ENCODE peak calls at places on chromosomes 12 and 14, in nine cellular contexts. S is neural crest cell; G is nephron progenitor cell; T is left cardiac atrium; N is GM04504; U is NCI-H2171; O is OCI-LY7; F is fibroblast of the aortic adventitia; R is stimulated activated effector memory CD8-positive, alpha-beta T cell treated with anti-CD3 and anti-CD28 coated beads, Interleukin-12 subunit alpha, Interleukin-12 subunit beta, amount 100 ng/mL, for 72 hours. A is an unnamed sample.
A peak's percentile ranks its signal among the peaks of the same experiment; 100 is the strongest.

GRCh38 chr12:90090929-90091651 is 382.5 kb upstream of the ATP2B1 start:
- DNase-seq in S (no peak), G (no peak), T (peak; percentile 56), N (peak; percentile 93), U (no peak), O (no peak), F (peak; percentile 97), R (no peak), A (no peak)

GRCh38 chr14:65470404-65470880 is 57.9 kb downstream of the FUT8 start:
- DNase-seq in S (no peak), G (peak; percentile 25), T (no peak), N (no peak), U (no peak), O (no peak), F (no peak), R (no peak), A (no peak)

GRCh38 chr12:56914724-56915123 is 19.5 kb downstream of the SDR9C7 start:
- DNase-seq in S (no peak), G (no peak), T (no peak), N (no peak), U (no peak), O (no peak), F (no peak), R (no peak), A (no peak)

GRCh38 chr12:89379100-89379838 is 27.0 kb upstream of the DUSP6 start:
- DNase-seq in S (no peak), G (no peak), T (no peak), N (no peak), U (no peak), O (no peak), F (no peak), R (no peak), A (no peak)

GRCh38 chr12:39807043-39807442 is 187.4 kb upstream of the ABCD2 start:
- DNase-seq in S (no peak), G (no peak), T (no peak), N (no peak), U (no peak), O (peak; percentile 13), F (no peak), R (no peak), A (peak; percentile 20)

GRCh38 chr12:104372048-104372720 is 68.6 kb downstream of the EID3 start:
- DNase-seq in S (no peak), G (no peak), T (no peak), N (no peak), U (no peak), O (no peak), F (no peak), R (peak; percentile 14), A (no peak)

GRCh38 chr12:65948320-65949008 is 124.2 kb downstream of the HMGA2 start:
- DNase-seq in S (no peak), G (no peak), T (peak; percentile 78), N (peak; percentile 83), U (no peak), O (no peak), F (peak; percentile 99), R (no peak), A (no peak)

GRCh38 chr12:56257491-56258067 is 605 bp downstream of the ANKRD52 start:
- DNase-seq in S (peak; percentile 38), G (peak; percentile 62), T (no peak), N (no peak), U (peak; percentile 22), O (no peak), F (peak; percentile 21), R (no peak), A (no peak)

GRCh38 chr12:65970821-65971220 is 146.5 kb downstream of the HMGA2 start:
- DNase-seq in S (no peak), G (no peak), T (no peak), N (no peak), U (no peak), O (no peak), F (no peak), R (no peak), A (no peak)

GRCh38 chr12:65696227-65696626 is 128.1 kb upstream of the HMGA2 start:
- DNase-seq in S (no peak), G (no peak), T (no peak), N (no peak), U (no peak), O (no peak), F (peak; percentile 39), R (no peak), A (no peak)

GRCh38 chr14:49769171-49769570 is 1.2 kb downstream of the KLHDC2 start:
- DNase-seq in S (no peak), G (no peak), T (no peak), N (no peak), U (no peak), O (peak; percentile 21), F (peak; percentile 63), R (no peak), A (no peak)

GRCh38 chr12:24960222-24960855 is 11.4 kb upstream of the BCAT1 start:
- DNase-seq in S (peak; percentile 22), G (peak; percentile 42), T (no peak), N (no peak), U (no peak), O (peak; percentile 72), F (peak; percentile 69), R (peak; percentile 20), A (peak; percentile 60)

GRCh38 chr12:115004469-115005146 is 320.6 kb upstream of the TBX3 start:
- DNase-seq in S (no peak), G (no peak), T (no peak), N (no peak), U (no peak), O (no peak), F (no peak), R (no peak), A (no peak)

GRCh38 chr14:104436047-104436531 is 143.5 kb upstream of the C14orf180 start:
- DNase-seq in S (no peak), G (no peak), T (peak; percentile 85), N (no peak), U (no peak), O (no peak), F (no peak), R (no peak), A (no peak)

GRCh38 chr12:16062611-16063010 is 151.5 kb downstream of the DERA start:
- DNase-seq in S (no peak), G (no peak), T (no peak), N (peak; percentile 9), U (no peak), O (no peak), F (peak; percentile 43), R (no peak), A (no peak)

GRCh38 chr12:65741662-65742480 is 82.4 kb upstream of the HMGA2 start:
- DNase-seq in S (peak; percentile 62), G (peak; percentile 91), T (peak; percentile 38), N (no peak), U (no peak), O (no peak), F (peak; percentile 57), R (no peak), A (no peak)

GRCh38 chr12:62292761-62293446 is 32.7 kb downstream of the USP15 start:
- DNase-seq in S (no peak), G (no peak), T (no peak), N (no peak), U (no peak), O (no peak), F (no peak), R (no peak), A (no peak)

GRCh38 chr12:84413656-84414055 is 498.9 kb downstream of the SLC6A15 start:
- DNase-seq in S (no peak), G (no peak), T (no peak), N (no peak), U (no peak), O (no peak), F (no peak), R (no peak), A (no peak)

GRCh38 chr12:6281081-6281809 is 29.2 kb upstream of the PLEKHG6 start:
- DNase-seq in S (no peak), G (no peak), T (no peak), N (no peak), U (no peak), O (no peak), F (no peak), R (no peak), A (no peak)

GRCh38 chr12:99455350-99456037 is 192.1 kb upstream of the GARIN6 start:
- DNase-seq in S (no peak), G (no peak), T (no peak), N (peak; percentile 81), U (no peak), O (no peak), F (peak; percentile 0), R (no peak), A (no peak)

GRCh38 chr14:52937869-52938268 is 13.0 kb downstream of the FERMT2 start:
- DNase-seq in S (no peak), G (no peak), T (no peak), N (no peak), U (no peak), O (no peak), F (no peak), R (no peak), A (no peak)

GRCh38 chr12:3003593-3003992 is 44.4 kb downstream of the TEAD4 start:
- DNase-seq in S (no peak), G (no peak), T (no peak), N (no peak), U (no peak), O (no peak), F (no peak), R (no peak), A (no peak)